ENCODE peak calls at places on chromosomes 13 and 19, in seven cellular contexts. One of them, this sample, is unnamed.

GRCh38 chr19:14318873-14319272 is 62.4 kb upstream of the ADGRE5 start:
- DNase-seq in H1: no peak
- DNase-seq in HepG2: no peak
- DNase-seq in GM12878: no peak
- DNase-seq in SK-N-SH: peak; percentile 64
- DNase-seq in HCT116: no peak
- DNase-seq in K562: peak; percentile 63
- DNase-seq in this sample: no peak

GRCh38 chr19:7010722-7011593 is 10.3 kb downstream of the MBD3L2B start:
- DNase-seq in HCT116: no peak
- DNase-seq in K562: no peak
- DNase-seq in HepG2: no peak
- DNase-seq in H1: no peak
- DNase-seq in SK-N-SH: no peak
- DNase-seq in GM12878: no peak
- DNase-seq in this sample: no peak

GRCh38 chr13:45473627-45474026 is 8.9 kb downstream of the COG3 start:
- DNase-seq in K562: peak; percentile 13
- DNase-seq in HCT116: no peak
- DNase-seq in GM12878: no peak
- DNase-seq in H1: no peak
- DNase-seq in HepG2: peak; percentile 43
- DNase-seq in SK-N-SH: peak; percentile 39
- DNase-seq in this sample: no peak

GRCh38 chr13:48527955-48528354 is 4.9 kb downstream of the RCBTB2 start:
- DNase-seq in SK-N-SH: no peak
- DNase-seq in H1: no peak
- DNase-seq in GM12878: no peak
- DNase-seq in HCT116: no peak
- DNase-seq in K562: no peak
- DNase-seq in HepG2: no peak
- DNase-seq in this sample: no peak

GRCh38 chr19:17078038-17078919 is 2.7 kb downstream of the MYO9B start:
- DNase-seq in HCT116: no peak
- DNase-seq in GM12878: no peak
- DNase-seq in H1: no peak
- DNase-seq in SK-N-SH: no peak
- DNase-seq in HepG2: no peak
- DNase-seq in K562: no peak
- DNase-seq in this sample: no peak

GRCh38 chr19:42942187-42942789 is 5.3 kb upstream of the PSG7 start:
- DNase-seq in SK-N-SH: no peak
- DNase-seq in H1: no peak
- DNase-seq in HepG2: peak; percentile 6
- DNase-seq in K562: peak; percentile 7
- DNase-seq in GM12878: no peak
- DNase-seq in HCT116: peak; percentile 22
- DNase-seq in this sample: no peak

GRCh38 chr19:6221220-6221877 is 58.4 kb downstream of the MLLT1 start:
- DNase-seq in HepG2: no peak
- DNase-seq in SK-N-SH: no peak
- DNase-seq in K562: no peak
- DNase-seq in HCT116: no peak
- DNase-seq in H1: no peak
- DNase-seq in GM12878: no peak
- DNase-seq in this sample: no peak

GRCh38 chr13:97318532-97318931 is 96.4 kb downstream of the MBNL2 start:
- DNase-seq in K562: no peak
- DNase-seq in HepG2: no peak
- DNase-seq in GM12878: no peak
- DNase-seq in H1: no peak
- DNase-seq in SK-N-SH: no peak
- DNase-seq in HCT116: no peak
- DNase-seq in this sample: no peak

GRCh38 chr19:18478545-18479311 is 40.8 kb upstream of the ISYNA1 start:
- DNase-seq in SK-N-SH: peak; percentile 70
- DNase-seq in GM12878: peak; percentile 51
- DNase-seq in HepG2: peak; percentile 88
- DNase-seq in H1: no peak
- DNase-seq in K562: no peak
- DNase-seq in HCT116: no peak
- DNase-seq in this sample: peak; percentile 55

GRCh38 chr19:54684537-54684936 is 21.8 kb downstream of the LILRB4 start:
- DNase-seq in HCT116: no peak
- DNase-seq in HepG2: peak; percentile 49
- DNase-seq in GM12878: no peak
- DNase-seq in H1: no peak
- DNase-seq in SK-N-SH: no peak
- DNase-seq in K562: peak; percentile 50
- DNase-seq in this sample: peak; percentile 27

GRCh38 chr19:42879613-42880012 is at the start of gene PSG1:
- DNase-seq in H1: no peak
- DNase-seq in HepG2: no peak
- DNase-seq in SK-N-SH: no peak
- DNase-seq in GM12878: no peak
- DNase-seq in HCT116: no peak
- DNase-seq in K562: no peak
- DNase-seq in this sample: no peak

GRCh38 chr19:37654118-37654517 is 1.1 kb downstream of the ZFP30 start:
- DNase-seq in HCT116: no peak
- DNase-seq in HepG2: no peak
- DNase-seq in GM12878: no peak
- DNase-seq in SK-N-SH: peak; percentile 40
- DNase-seq in K562: no peak
- DNase-seq in H1: no peak
- DNase-seq in this sample: no peak

GRCh38 chr19:43779820-43780219 is 953 bp downstream of the KCNN4 start:
- DNase-seq in SK-N-SH: no peak
- DNase-seq in H1: no peak
- DNase-seq in HCT116: no peak
- DNase-seq in HepG2: no peak
- DNase-seq in GM12878: no peak
- DNase-seq in K562: no peak
- DNase-seq in this sample: no peak

GRCh38 chr19:53546766-53547541 is 9.0 kb downstream of the ZNF331 start:
- DNase-seq in HCT116: no peak
- DNase-seq in SK-N-SH: peak; percentile 22
- DNase-seq in GM12878: no peak
- DNase-seq in HepG2: no peak
- DNase-seq in K562: no peak
- DNase-seq in H1: no peak
- DNase-seq in this sample: no peak

GRCh38 chr19:33400856-33401682 is 27.6 kb downstream of the CEBPG start:
- DNase-seq in HCT116: no peak
- DNase-seq in GM12878: no peak
- DNase-seq in HepG2: peak; percentile 44
- DNase-seq in SK-N-SH: peak; percentile 27
- DNase-seq in K562: no peak
- DNase-seq in H1: no peak
- DNase-seq in this sample: no peak

GRCh38 chr19:48478339-48479061 is 9.3 kb downstream of the CYTH2 start:
- DNase-seq in K562: no peak
- DNase-seq in H1: no peak
- DNase-seq in GM12878: no peak
- DNase-seq in SK-N-SH: no peak
- DNase-seq in HCT116: no peak
- DNase-seq in HepG2: no peak
- DNase-seq in this sample: no peak

GRCh38 chr13:114010401-114011101 is 36.7 kb upstream of the C13orf46 start:
- DNase-seq in K562: no peak
- DNase-seq in HepG2: no peak
- DNase-seq in HCT116: no peak
- DNase-seq in SK-N-SH: peak; percentile 65
- DNase-seq in H1: no peak
- DNase-seq in GM12878: no peak
- DNase-seq in this sample: no peak

GRCh38 chr13:93984070-93984469 is 495.4 kb downstream of the DCT start:
- DNase-seq in SK-N-SH: no peak
- DNase-seq in GM12878: no peak
- DNase-seq in H1: no peak
- DNase-seq in HepG2: no peak
- DNase-seq in K562: no peak
- DNase-seq in HCT116: no peak
- DNase-seq in this sample: no peak

GRCh38 chr19:31066385-31066784 is 282.9 kb downstream of the TSHZ3 start:
- DNase-seq in HCT116: no peak
- DNase-seq in H1: no peak
- DNase-seq in GM12878: no peak
- DNase-seq in SK-N-SH: no peak
- DNase-seq in HepG2: no peak
- DNase-seq in K562: no peak
- DNase-seq in this sample: no peak

GRCh38 chr19:45245826-45246225 is 619 bp upstream of the EXOC3L2 start:
- DNase-seq in HepG2: no peak
- DNase-seq in GM12878: no peak
- DNase-seq in SK-N-SH: no peak
- DNase-seq in H1: no peak
- DNase-seq in HCT116: no peak
- DNase-seq in K562: no peak
- DNase-seq in this sample: no peak

GRCh38 chr19:11581740-11582139 is 4.3 kb upstream of the ACP5 start:
- DNase-seq in HepG2: no peak
- DNase-seq in K562: peak; percentile 27
- DNase-seq in H1: no peak
- DNase-seq in GM12878: peak; percentile 96
- DNase-seq in HCT116: no peak
- DNase-seq in SK-N-SH: no peak
- DNase-seq in this sample: no peak

GRCh38 chr13:103386341-103386740 is 320.1 kb upstream of the SLC10A2 start:
- DNase-seq in HepG2: no peak
- DNase-seq in H1: no peak
- DNase-seq in K562: no peak
- DNase-seq in HCT116: no peak
- DNase-seq in GM12878: no peak
- DNase-seq in SK-N-SH: no peak
- DNase-seq in this sample: peak; percentile 54

DNA sequence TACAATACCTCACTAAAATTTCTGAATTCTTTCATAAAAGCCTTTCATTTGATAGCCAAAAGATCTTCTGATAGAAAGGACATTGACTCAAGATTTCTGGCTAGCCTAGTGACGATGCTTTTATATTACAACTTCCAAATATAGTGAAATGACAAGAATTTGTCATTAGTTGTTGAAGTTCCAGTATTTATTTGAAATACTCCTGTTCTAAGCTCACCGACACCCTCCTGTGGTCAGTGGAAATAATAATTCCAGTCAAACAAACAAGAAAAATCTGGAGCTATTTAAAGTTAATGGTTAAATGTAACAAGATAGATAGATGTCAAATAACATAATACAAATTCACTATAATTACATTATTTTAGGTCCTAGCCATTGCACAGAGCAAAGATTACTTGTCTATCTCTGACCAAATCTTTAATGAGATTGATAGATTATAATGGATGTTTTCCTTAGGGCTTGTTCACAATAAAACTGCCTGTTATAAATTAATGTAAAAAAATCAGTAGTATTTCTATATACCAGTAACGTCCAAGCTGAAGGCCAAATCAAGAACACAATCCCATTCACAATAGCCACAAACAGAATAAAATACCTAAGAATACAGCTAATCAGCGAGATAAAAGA is 195.5 kb downstream of the RGCC start:
- DNase-seq in GM12878: no peak
- DNase-seq in K562: peak; percentile 11
- DNase-seq in HCT116: peak; percentile 23
- DNase-seq in HepG2: peak; percentile 62
- DNase-seq in H1: no peak
- DNase-seq in SK-N-SH: peak; percentile 60
- DNase-seq in this sample: peak; percentile 56
- TF ChIP-seq JUND in GM12878: no peak
- TF ChIP-seq JUND in K562: no peak
- TF ChIP-seq JUND in HCT116: no peak
- TF ChIP-seq JUND in HepG2: no peak
- TF ChIP-seq JUND in H1: no peak
- TF ChIP-seq JUND in SK-N-SH: no peak
- TF ChIP-seq JUND in this sample: no peak

GRCh38 chr13:80083097-80083429 is 257.9 kb downstream of the SPRY2 start:
- DNase-seq in SK-N-SH: no peak
- DNase-seq in K562: no peak
- DNase-seq in H1: no peak
- DNase-seq in GM12878: no peak
- DNase-seq in HepG2: no peak
- DNase-seq in HCT116: no peak
- DNase-seq in this sample: no peak

GRCh38 chr13:80086304-80086721 is 254.6 kb downstream of the SPRY2 start:
- DNase-seq in H1: no peak
- DNase-seq in HepG2: no peak
- DNase-seq in K562: no peak
- DNase-seq in GM12878: no peak
- DNase-seq in SK-N-SH: no peak
- DNase-seq in HCT116: no peak
- DNase-seq in this sample: no peak

GRCh38 chr13:80082396-80083096 is 258.4 kb downstream of the SPRY2 start:
- DNase-seq in GM12878: no peak
- DNase-seq in HepG2: no peak
- DNase-seq in SK-N-SH: no peak
- DNase-seq in H1: no peak
- DNase-seq in K562: no peak
- DNase-seq in HCT116: no peak
- DNase-seq in this sample: no peak

GRCh38 chr13:80084086-80084676 is 256.7 kb downstream of the SPRY2 start:
- DNase-seq in SK-N-SH: no peak
- DNase-seq in HepG2: no peak
- DNase-seq in K562: no peak
- DNase-seq in H1: no peak
- DNase-seq in GM12878: no peak
- DNase-seq in HCT116: no peak
- DNase-seq in this sample: no peak

GRCh38 chr13:80083516-80084085 is 257.3 kb downstream of the SPRY2 start:
- DNase-seq in HepG2: no peak
- DNase-seq in SK-N-SH: no peak
- DNase-seq in GM12878: no peak
- DNase-seq in H1: no peak
- DNase-seq in HCT116: no peak
- DNase-seq in K562: no peak
- DNase-seq in this sample: no peak
- TF ChIP-seq JUND in HepG2: no peak
- TF ChIP-seq JUND in SK-N-SH: no peak
- TF ChIP-seq JUND in GM12878: no peak
- TF ChIP-seq JUND in H1: no peak
- TF ChIP-seq JUND in HCT116: no peak
- TF ChIP-seq JUND in K562: no peak
- TF ChIP-seq JUND in this sample: no peak

GRCh38 chr19:2578391-2578826 is 102.5 kb downstream of the GADD45B start:
- DNase-seq in H1: no peak
- DNase-seq in SK-N-SH: no peak
- DNase-seq in HepG2: no peak
- DNase-seq in K562: no peak
- DNase-seq in HCT116: no peak
- DNase-seq in GM12878: no peak
- DNase-seq in this sample: peak; percentile 42
- TF ChIP-seq JUND in H1: no peak
- TF ChIP-seq JUND in SK-N-SH: no peak
- TF ChIP-seq JUND in HepG2: no peak
- TF ChIP-seq JUND in K562: no peak
- TF ChIP-seq JUND in HCT116: no peak
- TF ChIP-seq JUND in GM12878: no peak
- TF ChIP-seq JUND in this sample: no peak

GRCh38 chr13:87872813-87873212 is 201.6 kb downstream of the SLITRK5 start:
- DNase-seq in H1: no peak
- DNase-seq in GM12878: no peak
- DNase-seq in K562: no peak
- DNase-seq in HepG2: no peak
- DNase-seq in SK-N-SH: no peak
- DNase-seq in HCT116: no peak
- DNase-seq in this sample: no peak
- TF ChIP-seq JUND in H1: no peak
- TF ChIP-seq JUND in GM12878: no peak
- TF ChIP-seq JUND in K562: no peak
- TF ChIP-seq JUND in HepG2: no peak
- TF ChIP-seq JUND in SK-N-SH: no peak
- TF ChIP-seq JUND in HCT116: no peak
- TF ChIP-seq JUND in this sample: no peak

GRCh38 chr19:35346193-35347052 is 1.3 kb upstream of the FFAR1 start:
- DNase-seq in H1: no peak
- DNase-seq in K562: peak; percentile 26
- DNase-seq in SK-N-SH: no peak
- DNase-seq in GM12878: peak; percentile 74
- DNase-seq in HCT116: no peak
- DNase-seq in HepG2: peak; percentile 16
- DNase-seq in this sample: no peak
- TF ChIP-seq JUND in H1: no peak
- TF ChIP-seq JUND in K562: no peak
- TF ChIP-seq JUND in SK-N-SH: no peak
- TF ChIP-seq JUND in GM12878: peak; percentile 7
- TF ChIP-seq JUND in HCT116: no peak
- TF ChIP-seq JUND in HepG2: no peak
- TF ChIP-seq JUND in this sample: no peak